ENCODE peak calls at places on chromosomes 3 and 15, in five cellular contexts. F is GM20000, J is mesothelial cell of epicardium, T is activated gamma-delta T cell treated with Interleukin-2 at 50 U/mL for 16 hours, W is GM10248. A is an unnamed sample.
A peak's percentile ranks its signal among the peaks of the same experiment; 100 is the strongest.

GRCh38 chr3:61564405-61565059 is 3.2 kb downstream of the PTPRG start:
- DNase-seq in F (peak; percentile 44), T (no peak), W (peak; percentile 34), J (peak; percentile 71), A (no peak)

GRCh38 chr3:76011121-76011520 is 225.8 kb upstream of the ZNF717 start:
- DNase-seq in F (no peak), J (no peak), T (no peak), W (no peak), A (no peak)

GRCh38 chr3:190566043-190566933 is 52.4 kb downstream of the IL1RAP start:
- DNase-seq in T (no peak), W (no peak), J (no peak), F (no peak), A (peak; percentile 89)

GRCh38 chr3:12308517-12308916 is 19.6 kb downstream of the PPARG start:
- DNase-seq in F (no peak), T (no peak), W (no peak), J (no peak), A (no peak)

GRCh38 chr3:99031778-99032177 is 130.3 kb upstream of the DCBLD2 start:
- DNase-seq in W (no peak), F (no peak), T (no peak), J (no peak), A (no peak)

GRCh38 chr3:65080432-65080831 is 392.6 kb upstream of the ADAMTS9 start:
- DNase-seq in W (no peak), J (no peak), T (no peak), F (no peak), A (no peak)

GRCh38 chr3:171018151-171018935 is 8.2 kb downstream of the SLC2A2 start:
- DNase-seq in T (no peak), F (no peak), W (no peak), J (no peak), A (no peak)

GRCh38 chr3:39407259-39407629 is 724 bp downstream of the RPSA start:
- DNase-seq in F (no peak), W (no peak), T (no peak), J (no peak), A (peak; percentile 60)

GRCh38 chr3:13532085-13532484 is 16.8 kb upstream of the FBLN2 start:
- DNase-seq in T (no peak), W (no peak), J (no peak), F (no peak), A (no peak)

GRCh38 chr15:71048913-71049675 is 66.2 kb upstream of the THSD4 start:
- DNase-seq in F (no peak), J (no peak), T (no peak), W (no peak), A (no peak)

GRCh38 chr3:35965908-35966307 is 326.6 kb downstream of the ARPP21 start:
- DNase-seq in J (no peak), W (no peak), F (peak; percentile 5), T (no peak), A (peak; percentile 25)